ENCODE peak calls at places on chromosomes 16 and 17, in six cellular contexts. D is IMR-90, R is HepG2, Q is K562, O is H1, X is GM12878. K is an unnamed sample.

GRCh38 chr16:20873331-20873730 is 26.8 kb downstream of the DCUN1D3 start:
- DNase-seq in Q (no peak), X (no peak), O (no peak), D (no peak), R (no peak), K (no peak)

GRCh38 chr17:65261152-65261551 is 124.0 kb downstream of the RGS9 start:
- DNase-seq in X (no peak), O (no peak), Q (no peak), R (no peak), D (no peak), K (no peak)

GRCh38 chr17:74715144-74715543 is 2.4 kb upstream of the CD300LF start:
- DNase-seq in O (no peak), R (peak; percentile 66), Q (peak; percentile 27), X (no peak), D (no peak), K (no peak)

GRCh38 chr16:81480856-81481821 is 36.5 kb downstream of the CMIP start:
- DNase-seq in O (no peak), R (peak; percentile 94), D (peak; percentile 22), Q (peak; percentile 56), X (peak; percentile 97), K (peak; percentile 79)

GRCh38 chr16:81204794-81205680 is 33.5 kb upstream of the BCO1 start:
- DNase-seq in R (peak; percentile 61), X (peak; percentile 11), O (no peak), D (peak; percentile 64), Q (peak; percentile 58), K (peak; percentile 62)

GRCh38 chr17:69061901-69062556 is 1.3 kb upstream of the ABCA9 start:
- DNase-seq in R (no peak), D (no peak), Q (no peak), X (no peak), O (no peak), K (no peak)

GRCh38 chr16:19400709-19401108 is 17.0 kb upstream of the TMC5 start:
- DNase-seq in X (no peak), Q (no peak), O (peak; percentile 15), R (no peak), D (no peak), K (no peak)

GRCh38 chr16:1198194-1198593 is 26.9 kb downstream of the TPSG1 start:
- DNase-seq in O (no peak), Q (no peak), D (no peak), X (no peak), R (no peak), K (no peak)

GRCh38 chr17:55420776-55421178 is 858 bp downstream of the MMD start:
- DNase-seq in O (no peak), X (no peak), R (no peak), D (no peak), Q (peak; percentile 27), K (peak; percentile 65)

GRCh38 chr16:73170587-73170986 is 122.7 kb upstream of the ZFHX3 start:
- DNase-seq in Q (no peak), X (no peak), D (no peak), R (no peak), O (no peak), K (peak; percentile 53)

GRCh38 chr17:21539146-21539545 is 153.2 kb upstream of the KCNJ18 start:
- DNase-seq in Q (no peak), X (no peak), D (peak; percentile 27), R (no peak), O (no peak), K (no peak)

GRCh38 chr17:56675876-56676660 is 82.6 kb downstream of the NOG start:
- DNase-seq in R (no peak), X (no peak), O (no peak), Q (no peak), D (no peak), K (no peak)

GRCh38 chr17:27471321-27472269 is 15.3 kb downstream of the KSR1 start:
- DNase-seq in O (no peak), Q (no peak), R (no peak), X (peak; percentile 97), D (peak; percentile 41), K (no peak)

DNA sequence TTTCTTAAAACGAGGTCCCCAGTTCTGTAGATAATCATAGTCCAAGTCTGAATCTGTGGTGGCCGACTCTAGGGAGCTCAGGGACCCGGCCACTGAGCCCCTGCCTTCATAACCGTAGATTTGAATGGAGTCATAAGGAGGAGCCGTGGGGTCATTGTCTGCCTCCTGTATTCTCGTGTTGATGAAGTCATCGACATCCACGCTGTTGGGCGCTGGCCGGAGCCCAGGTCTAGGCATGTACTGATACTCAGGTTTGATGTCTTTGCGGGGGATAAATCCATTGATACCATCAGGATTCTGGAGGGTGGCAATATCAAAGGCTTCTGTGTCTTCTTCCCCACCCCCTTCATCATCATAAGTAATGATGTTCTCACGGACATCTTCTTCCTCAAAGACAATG is 174.2 kb downstream of the CDH11 start:
- DNase-seq in R (no peak), X (no peak), D (no peak), Q (no peak), O (no peak), K (no peak)
- H2AFZ ChIP-seq in R (no peak overlapping the region), X (no peak overlapping the region), D (no peak overlapping the region), Q (no peak overlapping the region), O (no peak overlapping the region), K (no peak overlapping the region)

DNA sequence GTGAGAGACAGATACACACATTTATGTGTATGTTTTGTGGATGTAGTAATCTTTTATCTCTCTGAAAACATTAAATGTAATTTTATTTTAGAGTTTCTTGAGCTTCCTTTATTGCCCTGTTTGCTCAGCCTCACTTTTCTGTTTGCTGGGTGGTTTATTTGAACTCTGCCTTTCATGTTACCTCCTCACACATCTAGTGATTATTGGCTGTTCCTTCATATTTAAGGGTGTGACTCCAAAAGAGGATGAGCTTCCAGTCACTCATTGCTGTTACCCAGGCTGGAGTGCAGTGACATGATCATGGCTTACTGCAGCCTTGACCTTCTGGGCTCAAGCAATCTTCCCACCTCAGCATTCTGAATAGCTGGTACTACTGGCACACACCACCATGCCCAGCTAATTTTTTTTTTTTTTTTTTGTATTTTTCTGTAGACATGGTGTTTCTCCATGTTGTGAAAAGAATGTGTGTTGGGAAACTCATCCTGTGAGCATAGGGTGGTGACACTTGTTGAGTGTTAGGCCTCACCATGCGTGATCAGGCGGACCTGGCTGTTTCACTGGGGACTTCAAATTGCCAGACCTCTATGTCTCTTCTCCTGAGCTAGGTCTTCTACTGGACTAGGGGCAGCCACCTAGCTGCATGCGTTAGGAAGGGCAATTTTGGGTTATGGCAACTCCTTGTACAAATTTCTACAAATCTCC is 37.8 kb downstream of the GOSR1 start:
- DNase-seq in Q (no peak), D (no peak), O (no peak), X (no peak), R (no peak), K (no peak)
- TF ChIP-seq USF2 in Q (no peak), D (no peak), O (no peak), X (no peak), R (no peak), K (no peak)

GRCh38 chr17:59840908-59841666 is 51.7 kb downstream of the TUBD1 start:
- DNase-seq in D (peak; percentile 50), Q (no peak), R (no peak), X (no peak), O (no peak), K (no peak)

GRCh38 chr17:59837362-59838195 is 55.2 kb downstream of the TUBD1 start:
- DNase-seq in X (peak; percentile 97), R (peak; percentile 100), D (peak; percentile 100), Q (peak; percentile 72), O (no peak), K (no peak)

GRCh38 chr17:59840329-59840907 is 52.3 kb downstream of the TUBD1 start:
- DNase-seq in R (no peak), X (no peak), Q (no peak), O (no peak), D (no peak), K (no peak)

GRCh38 chr17:59839646-59840328 is 53.0 kb downstream of the TUBD1 start:
- DNase-seq in O (no peak), Q (no peak), R (no peak), X (no peak), D (no peak), K (no peak)

GRCh38 chr17:59838196-59838911 is 54.4 kb downstream of the TUBD1 start:
- DNase-seq in D (no peak), O (no peak), X (no peak), R (no peak), Q (no peak), K (no peak)
- H2AFZ ChIP-seq in D (no peak overlapping the region), O (no peak overlapping the region), X (no peak overlapping the region), R (no peak overlapping the region), Q (no peak overlapping the region), K (no peak overlapping the region)

GRCh38 chr17:51467336-51467735 is 207.0 kb downstream of the UTP18 start:
- DNase-seq in X (no peak), R (no peak), O (no peak), Q (no peak), D (no peak), K (no peak)

GRCh38 chr17:51456942-51457341 is 196.6 kb downstream of the UTP18 start:
- DNase-seq in Q (no peak), O (no peak), D (no peak), X (no peak), R (no peak), K (no peak)

GRCh38 chr17:51455931-51456330 is 195.6 kb downstream of the UTP18 start:
- DNase-seq in Q (no peak), O (no peak), R (no peak), X (no peak), D (no peak), K (no peak)

DNA sequence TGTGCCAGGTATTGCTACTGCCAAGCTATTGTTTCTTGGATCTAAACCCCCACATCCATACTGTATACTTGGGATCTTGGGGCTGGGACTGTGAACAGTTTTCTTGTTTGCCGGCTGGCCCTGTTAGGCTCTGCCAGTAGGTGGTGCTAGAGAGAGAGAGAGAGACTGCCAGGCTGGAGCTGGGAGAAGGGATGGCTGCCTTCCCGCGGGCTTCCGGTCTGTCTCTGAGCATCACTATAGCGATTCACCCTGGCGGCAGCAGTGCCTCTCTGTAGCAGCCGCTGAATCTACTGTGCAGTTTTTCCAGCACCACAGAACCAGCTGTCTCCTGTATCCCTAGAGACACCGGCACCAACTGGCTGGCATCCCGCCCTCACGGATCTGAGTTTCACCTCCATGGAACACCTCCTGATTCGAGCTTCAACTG is 201.2 kb downstream of the UTP18 start:
- DNase-seq in X (no peak), O (peak; percentile 29), R (peak; percentile 65), D (peak; percentile 23), Q (peak; percentile 76), K (peak; percentile 48)
- TF ChIP-seq USF2 in X (no peak), O (peak; percentile 25), R (no peak), D (no peak), Q (no peak), K (no peak)

GRCh38 chr17:80477647-80478478 is 1.5 kb upstream of the NPTX1 start:
- DNase-seq in D (peak; percentile 59), X (no peak), R (no peak), Q (peak; percentile 55), O (no peak), K (peak; percentile 95)
- H2AFZ ChIP-seq in D (peak overlapping the region; percentile 90), X (no peak overlapping the region), R (no peak overlapping the region), Q (no peak overlapping the region), O (no peak overlapping the region), K (peak overlapping the region; percentile 41)

DNA sequence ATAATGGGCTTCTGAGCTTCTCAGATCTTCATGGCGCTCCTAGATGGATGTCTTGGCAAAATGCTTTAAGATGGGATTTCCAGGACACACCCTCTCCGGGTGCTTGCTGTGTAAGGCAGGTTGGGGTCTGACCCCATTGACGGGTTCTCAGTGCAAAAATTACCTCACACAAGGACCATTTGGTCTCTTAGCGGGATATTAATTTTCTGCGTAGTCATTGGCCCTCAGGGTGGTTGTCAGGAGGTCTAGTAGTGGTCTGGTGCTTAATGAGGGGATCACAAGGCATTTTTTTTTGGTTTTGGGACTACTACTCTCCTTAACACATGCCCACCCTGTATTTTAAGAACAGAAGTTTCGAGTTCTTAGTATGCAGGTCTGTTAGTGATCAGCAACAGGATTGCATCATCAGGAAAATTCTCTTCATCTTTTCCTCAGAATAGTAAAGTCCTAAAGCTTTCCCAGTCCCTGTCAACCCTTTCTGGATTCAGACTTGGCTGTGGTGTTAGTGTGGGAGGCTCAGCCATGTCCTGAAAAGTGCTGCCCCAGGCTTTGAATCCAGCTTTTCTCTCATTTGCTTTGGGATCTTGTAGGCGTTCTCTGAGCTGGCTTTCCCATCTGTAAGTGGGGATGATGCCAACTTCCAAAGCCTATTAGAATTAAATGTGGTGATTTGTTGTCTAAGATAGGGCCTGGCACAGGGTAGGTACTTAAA is 2.8 kb downstream of the ALKBH5 start:
- DNase-seq in D (peak; percentile 47), X (no peak), O (no peak), Q (no peak), R (no peak), K (no peak)
- TF ChIP-seq USF2 in D (no peak), X (no peak), O (no peak), Q (no peak), R (no peak), K (no peak)